ENCODE peak calls at places on chromosomes 2 and 18, in ten cellular contexts. B is AG09319; L is fibroblast of mammary gland; R is RWPE1; X is activated CD4-positive, alpha-beta T cell treated with anti-CD3 and anti-CD28 coated beads, Interleukin-2, amount 50 U/mL, for 4 hours; J is NCI-H748 treated with DMSO at 0.1 percent for 48 hours; V is endothelial cell; E is effector CD4-positive, alpha-beta T cell; O is NCI-H1436; M is HuH-7.5. Y is an unnamed sample.

GRCh38 chr2:15385184-15385583 is 175.9 kb downstream of the NBAS start:
- DNase-seq in O (no peak), M (no peak), J (no peak), V (no peak), B (no peak), X (no peak), R (no peak), L (no peak), E (no peak), Y (no peak)

GRCh38 chr2:150672311-150672710 is 184.8 kb upstream of the RND3 start:
- DNase-seq in R (no peak), J (no peak), O (no peak), L (no peak), B (no peak), V (no peak), M (no peak), E (no peak), X (no peak), Y (no peak)

GRCh38 chr2:1721706-1722483 is 22.4 kb downstream of the PXDN start:
- DNase-seq in J (no peak), M (no peak), O (no peak), V (no peak), X (no peak), L (peak; percentile 90), B (no peak), R (peak; percentile 94), E (no peak), Y (no peak)

GRCh38 chr2:230723363-230723762 is 10.7 kb downstream of the CAB39 start:
- DNase-seq in J (no peak), E (peak; percentile 39), L (no peak), V (no peak), B (no peak), R (no peak), X (peak; percentile 18), O (no peak), M (no peak), Y (no peak)

GRCh38 chr2:11612553-11613215 is 57.3 kb downstream of the NTSR2 start:
- DNase-seq in R (no peak), L (no peak), V (no peak), X (no peak), B (no peak), J (no peak), M (no peak), E (no peak), O (no peak), Y (no peak)

GRCh38 chr2:33272001-33272400 is 204.4 kb upstream of the RASGRP3 start:
- DNase-seq in B (no peak), O (no peak), V (no peak), J (no peak), R (no peak), X (no peak), E (no peak), L (peak; percentile 54), M (no peak), Y (no peak)

GRCh38 chr2:217897816-217898806 is 104.7 kb downstream of the TNS1 start:
- DNase-seq in J (no peak), R (no peak), V (no peak), M (no peak), X (no peak), E (no peak), O (no peak), L (no peak), B (no peak), Y (peak; percentile 65)

GRCh38 chr2:45567974-45568789 is 42.9 kb downstream of the SRBD1 start:
- DNase-seq in R (no peak), V (no peak), B (no peak), L (peak; percentile 12), O (no peak), X (no peak), J (no peak), E (no peak), M (no peak), Y (no peak)

GRCh38 chr2:12169060-12169406 is 422.6 kb downstream of the LPIN1 start:
- DNase-seq in V (no peak), O (no peak), M (no peak), J (no peak), X (no peak), B (peak; percentile 34), R (no peak), E (no peak), L (peak; percentile 94), Y (no peak)

GRCh38 chr2:178306351-178307073 is 112.2 kb downstream of the OSBPL6 start:
- DNase-seq in B (no peak), M (no peak), X (no peak), O (peak; percentile 64), J (peak; percentile 42), L (peak; percentile 41), V (peak; percentile 67), E (no peak), R (peak; percentile 28), Y (peak; percentile 69)

GRCh38 chr2:54052825-54053718 is 62.3 kb upstream of the ACYP2 start:
- DNase-seq in B (no peak), M (no peak), L (peak; percentile 44), O (peak; percentile 8), J (no peak), R (no peak), X (no peak), E (no peak), V (no peak), Y (no peak)

GRCh38 chr2:207828361-207829057 is 58.8 kb upstream of the FZD5 start:
- DNase-seq in M (no peak), X (no peak), O (no peak), R (peak; percentile 44), B (no peak), J (no peak), L (peak; percentile 14), E (no peak), V (no peak), Y (peak; percentile 62)

GRCh38 chr18:48676756-48677368 is 138.0 kb downstream of the CTIF start:
- DNase-seq in X (peak; percentile 55), J (peak; percentile 65), B (no peak), O (peak; percentile 67), V (peak; percentile 87), M (peak; percentile 71), R (peak; percentile 11), E (peak; percentile 49), L (peak; percentile 51), Y (peak; percentile 46)

GRCh38 chr2:37283207-37283606 is 41.4 kb downstream of the PRKD3 start:
- DNase-seq in L (peak; percentile 94), M (no peak), J (no peak), V (no peak), O (no peak), B (peak; percentile 46), X (no peak), R (peak; percentile 28), E (no peak), Y (no peak)

GRCh38 chr18:78955066-78955465 is 24.6 kb upstream of the SALL3 start:
- DNase-seq in O (no peak), X (no peak), B (no peak), J (no peak), R (no peak), E (no peak), V (no peak), M (no peak), L (no peak), Y (no peak)

GRCh38 chr18:22422909-22423548 is 5.3 kb upstream of the CTAGE1 start:
- DNase-seq in V (no peak), B (no peak), E (no peak), L (peak; percentile 71), J (no peak), M (no peak), X (no peak), O (no peak), R (no peak), Y (no peak)

GRCh38 chr2:61377046-61377445 is 93.8 kb downstream of the USP34 start:
- DNase-seq in O (no peak), R (no peak), V (no peak), L (no peak), M (no peak), E (no peak), J (no peak), X (no peak), B (no peak), Y (no peak)

GRCh38 chr2:232336241-232336736 is 42.3 kb upstream of the ALPP start:
- DNase-seq in J (no peak), R (no peak), L (no peak), V (no peak), O (no peak), X (no peak), B (no peak), M (no peak), E (no peak), Y (no peak)

GRCh38 chr2:85213404-85213803 is 80.2 kb downstream of the TCF7L1 start:
- DNase-seq in X (no peak), M (no peak), E (no peak), J (no peak), R (no peak), O (no peak), L (no peak), B (no peak), V (no peak), Y (no peak)

GRCh38 chr18:57916684-57917083 is 113.6 kb upstream of the ATP8B1 start:
- DNase-seq in B (no peak), R (no peak), J (no peak), O (no peak), V (no peak), X (no peak), E (no peak), M (no peak), L (no peak), Y (no peak)

GRCh38 chr2:133004623-133005022 is 334.6 kb upstream of the LYPD1 start:
- DNase-seq in L (no peak), E (no peak), V (no peak), R (no peak), O (no peak), J (no peak), B (no peak), X (no peak), M (no peak), Y (no peak)

GRCh38 chr18:71673954-71674353 is 870.2 kb downstream of the CBLN2 start:
- DNase-seq in X (no peak), V (no peak), O (no peak), J (no peak), B (no peak), E (no peak), M (no peak), R (no peak), L (no peak), Y (no peak)

GRCh38 chr2:85601771-85602475 is 575 bp downstream of the TMEM150A start:
- DNase-seq in J (no peak), V (no peak), X (no peak), O (no peak), E (no peak), R (no peak), B (no peak), L (no peak), M (no peak), Y (peak; percentile 61)

GRCh38 chr2:69685321-69686048 is 41.9 kb upstream of the AAK1 start:
- DNase-seq in O (no peak), V (no peak), J (no peak), M (no peak), L (peak; percentile 51), R (no peak), E (no peak), B (no peak), X (no peak), Y (peak; percentile 41)

GRCh38 chr2:230919681-230920080 is 5.4 kb downstream of the GPR55 start:
- DNase-seq in R (no peak), J (no peak), O (no peak), B (no peak), L (no peak), V (no peak), X (no peak), E (no peak), M (no peak), Y (no peak)

GRCh38 chr2:148877403-148877740 is 2.3 kb downstream of the KIF5C start:
- DNase-seq in R (no peak), V (no peak), M (no peak), J (no peak), L (no peak), O (no peak), B (no peak), X (no peak), E (no peak), Y (no peak)

GRCh38 chr2:71907503-71907902 is 240.2 kb downstream of the CYP26B1 start:
- DNase-seq in O (no peak), B (no peak), V (no peak), R (no peak), M (no peak), J (no peak), E (no peak), L (peak; percentile 53), X (no peak), Y (no peak)

GRCh38 chr18:50558157-50558556 is 1.7 kb upstream of the MAPK4 start:
- DNase-seq in M (no peak), L (no peak), J (no peak), R (no peak), V (no peak), O (no peak), E (no peak), X (no peak), B (no peak), Y (no peak)

Y was measured in Caco-2.